ENCODE peak calls at places on chromosomes 5 and 9, in ten cellular contexts. C, O, B, E, N, T, W, Z, U and R are unnamed samples.

GRCh38 chr5:94777163-94777885 is 158.9 kb downstream of the SLF1 start:
- DNase-seq in W (no peak), B (no peak), Z (no peak), N (no peak), E (no peak), U (no peak), C (no peak), T (no peak), O (no peak), R (no peak)

GRCh38 chr5:43233946-43234345 is 41.9 kb downstream of the NIM1K start:
- DNase-seq in B (no peak), O (no peak), E (no peak), N (no peak), T (no peak), C (no peak), Z (no peak), W (no peak), U (no peak), R (no peak)

GRCh38 chr5:65037845-65038815 is 269.4 kb downstream of the CWC27 start:
- DNase-seq in O (peak), E (no peak), Z (peak), B (peak), U (no peak), W (peak), T (peak), N (no peak), C (no peak), R (no peak)

GRCh38 chr5:55568629-55569512 is 34.1 kb upstream of the PLPP1 start:
- DNase-seq in N (no peak), E (no peak), W (no peak), O (no peak), U (no peak), T (no peak), Z (peak), C (no peak), B (no peak), R (no peak)

GRCh38 chr5:179373961-179374505 is 28.8 kb upstream of the ADAMTS2 start:
- DNase-seq in B (no peak), Z (no peak), E (no peak), C (peak), W (peak), N (no peak), U (peak), T (no peak), O (no peak), R (no peak)

GRCh38 chr5:72353046-72353445 is 32.9 kb downstream of the PTCD2 start:
- DNase-seq in B (no peak), C (no peak), N (no peak), W (no peak), O (no peak), Z (no peak), U (no peak), E (no peak), T (no peak), R (no peak)

GRCh38 chr5:157516626-157517325 is 56.8 kb downstream of the NIPAL4 start:
- DNase-seq in U (no peak), O (peak), Z (no peak), E (peak), T (peak), C (no peak), B (no peak), N (peak), W (no peak), R (peak)

GRCh38 chr5:104611419-104611818 is 1048.8 kb upstream of the NUDT12 start:
- DNase-seq in E (no peak), C (no peak), O (no peak), T (no peak), N (no peak), Z (no peak), W (no peak), U (no peak), B (no peak), R (no peak)

GRCh38 chr5:151451626-151452520 is 4.5 kb downstream of the SLC36A1 start:
- DNase-seq in N (no peak), T (no peak), E (no peak), C (no peak), U (peak), W (no peak), Z (peak), B (peak), O (peak), R (peak)

GRCh38 chr5:125928663-125929062 is 494.5 kb upstream of the GRAMD2B start:
- DNase-seq in T (no peak), B (no peak), U (no peak), W (no peak), Z (no peak), N (no peak), C (no peak), E (no peak), O (no peak), R (no peak)

GRCh38 chr5:117652001-117652639 is 1077.5 kb upstream of the SEMA6A start:
- DNase-seq in W (no peak), B (no peak), Z (no peak), U (no peak), N (no peak), O (no peak), T (no peak), E (no peak), C (no peak), R (no peak)

GRCh38 chr5:17679597-17680187 is 45.4 kb downstream of the TAF11L14 start:
- DNase-seq in T (no peak), C (no peak), U (no peak), B (no peak), O (no peak), N (no peak), E (no peak), W (no peak), Z (no peak), R (no peak)

GRCh38 chr5:175531361-175531760 is 53.0 kb downstream of the SFXN1 start:
- DNase-seq in C (no peak), Z (no peak), B (no peak), U (no peak), T (no peak), E (no peak), N (no peak), W (no peak), O (no peak), R (no peak)

GRCh38 chr5:11166906-11167305 is 405.9 kb upstream of the DAP start:
- DNase-seq in O (no peak), W (no peak), B (no peak), C (no peak), U (no peak), Z (no peak), T (no peak), E (no peak), N (no peak), R (no peak)

GRCh38 chr5:124007675-124008398 is 495.9 kb downstream of the CSNK1G3 start:
- DNase-seq in T (no peak), U (no peak), C (no peak), O (no peak), B (no peak), N (no peak), W (no peak), Z (no peak), E (no peak), R (no peak)

GRCh38 chr5:10617103-10617502 is 53.2 kb downstream of the ANKRD33B start:
- DNase-seq in W (no peak), T (no peak), U (no peak), C (no peak), O (no peak), B (no peak), E (no peak), N (no peak), Z (no peak), R (no peak)

GRCh38 chr5:167895899-167896659 is 395.4 kb upstream of the WWC1 start:
- DNase-seq in Z (no peak), N (no peak), U (no peak), C (no peak), W (no peak), O (no peak), E (no peak), B (no peak), T (no peak), R (no peak)

GRCh38 chr9:20593551-20593950 is 28.7 kb downstream of the MLLT3 start:
- DNase-seq in T (no peak), Z (no peak), C (no peak), U (no peak), N (no peak), O (no peak), E (no peak), W (no peak), B (no peak), R (no peak)

GRCh38 chr9:93558503-93558902 is 17.9 kb upstream of the PHF2 start:
- DNase-seq in Z (no peak), B (no peak), E (no peak), C (peak), O (no peak), T (no peak), N (no peak), U (no peak), W (no peak), R (no peak)

GRCh38 chr9:120868339-120868675 is 8.7 kb downstream of the PHF19 start:
- DNase-seq in N (no peak), T (no peak), E (no peak), W (no peak), U (no peak), Z (no peak), O (no peak), B (no peak), C (no peak), R (no peak)

GRCh38 chr9:107361816-107362215 is 78.7 kb downstream of the RAD23B start:
- DNase-seq in E (no peak), O (no peak), C (no peak), Z (no peak), B (no peak), W (no peak), U (no peak), T (no peak), N (no peak), R (no peak)

DNA sequence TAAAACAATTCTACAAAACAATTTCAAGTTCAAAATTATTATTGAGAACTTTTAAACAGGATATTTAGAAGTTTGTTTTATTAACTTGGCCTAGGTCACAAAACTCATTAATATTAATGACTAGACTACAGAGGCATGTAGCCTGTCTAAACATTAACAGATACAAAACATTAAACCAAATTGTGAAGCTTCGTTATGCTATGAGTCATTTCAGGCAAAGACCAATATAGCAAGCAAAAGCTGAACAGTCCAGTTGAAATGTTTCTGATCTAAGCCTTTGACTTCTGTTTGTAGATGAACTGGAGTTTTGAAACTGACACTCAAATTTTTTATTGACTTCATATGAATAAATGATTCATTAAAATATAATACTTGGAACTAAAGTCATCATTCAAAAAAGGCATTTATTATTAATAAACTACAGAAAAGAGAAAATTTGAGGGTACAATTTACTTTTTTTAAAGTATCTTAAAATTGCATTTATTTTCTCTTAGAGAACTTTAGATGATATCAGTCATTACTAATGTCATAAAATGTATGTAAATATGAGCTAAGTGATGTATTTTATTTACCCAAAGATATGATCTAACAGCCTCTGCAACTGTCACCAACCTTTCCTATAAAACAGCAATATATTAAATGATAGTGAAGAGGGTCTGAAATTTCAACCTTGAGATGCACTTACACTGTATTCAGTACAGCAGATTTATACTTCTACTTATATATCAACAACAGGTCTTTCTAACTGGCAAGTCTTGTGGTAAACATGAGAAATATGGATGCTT is 188.8 kb downstream of the COMMD10 start:
- DNase-seq in U (no peak), E (no peak), C (no peak), W (no peak), N (no peak), Z (no peak), T (no peak), B (no peak), O (no peak), R (no peak)
- TF ChIP-seq POLR2A in U (no peak), E (no peak), C (no peak), W (no peak), N (no peak), Z (no peak), T (no peak), B (no peak), O (no peak), R (no peak)

GRCh38 chr5:177405312-177405711 is 4.1 kb downstream of the F12 start:
- DNase-seq in W (no peak), N (no peak), U (no peak), C (no peak), B (no peak), T (no peak), E (no peak), Z (no peak), O (no peak), R (no peak)

GRCh38 chr5:177404641-177405134 is 4.2 kb upstream of the PFN3 start:
- DNase-seq in T (no peak), U (no peak), W (no peak), Z (no peak), E (no peak), B (no peak), C (peak), N (no peak), O (no peak), R (no peak)

GRCh38 chr5:177402271-177403043 is 2.0 kb upstream of the PFN3 start:
- DNase-seq in C (peak), B (no peak), O (peak), W (peak), Z (no peak), E (peak), T (no peak), U (peak), N (no peak), R (no peak)

GRCh38 chr5:177403194-177403825 is 2.8 kb upstream of the PFN3 start:
- DNase-seq in N (no peak), B (no peak), O (peak), U (peak), E (no peak), C (no peak), W (peak), T (no peak), Z (no peak), R (no peak)

DNA sequence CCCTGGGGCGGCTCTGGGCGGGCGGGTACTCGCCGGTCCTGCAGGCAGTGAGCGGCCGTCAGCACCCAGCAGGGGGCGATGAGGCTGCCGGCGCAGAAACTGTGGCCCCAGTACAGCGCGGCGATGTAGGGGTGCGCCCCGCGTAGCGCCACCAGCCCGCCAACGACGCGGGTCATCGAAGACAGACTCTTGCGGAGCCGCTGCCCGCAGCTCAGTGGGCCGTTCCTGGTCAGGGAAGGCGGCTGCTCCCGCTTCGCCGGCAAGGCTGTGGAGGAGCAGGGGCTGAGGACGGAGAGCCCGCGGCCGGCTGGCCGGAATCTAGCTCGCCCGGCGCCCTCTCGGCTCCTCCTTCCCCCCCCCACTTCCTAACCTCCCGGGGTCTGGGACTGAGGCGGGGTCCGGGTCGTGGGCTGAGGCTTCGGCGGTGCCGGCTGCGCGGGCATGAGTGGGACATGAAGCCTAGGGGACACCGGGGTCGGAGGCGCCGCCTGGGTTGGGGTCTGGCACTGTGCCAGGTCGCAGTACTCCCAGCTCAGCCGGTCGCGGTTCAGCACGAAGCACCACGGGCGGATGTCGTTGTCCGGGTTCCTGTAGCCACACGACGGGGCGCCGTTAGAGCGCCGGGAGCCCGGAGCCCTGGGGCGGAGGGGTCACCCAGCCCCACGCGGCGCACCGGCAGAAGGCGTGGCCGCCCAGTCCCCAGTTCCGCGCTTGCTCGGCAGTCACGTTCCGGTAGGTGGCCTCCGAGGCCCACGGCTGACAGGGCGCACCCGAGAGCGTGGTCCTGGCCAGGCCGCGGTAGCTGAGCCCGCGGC is 3.6 kb upstream of the PFN3 start:
- DNase-seq in C (peak), Z (peak), U (peak), B (no peak), E (peak), T (peak), O (peak), N (peak), W (peak), R (peak)
- TF ChIP-seq POLR2A in C (no peak), Z (peak), U (no peak), B (no peak), E (no peak), T (no peak), O (peak), N (no peak), W (no peak), R (peak)

GRCh38 chr5:89042746-89043145 is 159.8 kb upstream of the MEF2C start:
- DNase-seq in Z (no peak), W (no peak), E (no peak), C (no peak), O (no peak), N (no peak), B (no peak), U (no peak), T (no peak), R (no peak)
- TF ChIP-seq POLR2A in Z (no peak), W (no peak), E (no peak), C (no peak), O (no peak), N (no peak), B (no peak), U (no peak), T (no peak), R (no peak)

GRCh38 chr5:59486508-59486907 is 407.0 kb downstream of the PDE4D start:
- DNase-seq in E (no peak), B (no peak), U (no peak), O (no peak), N (no peak), Z (no peak), T (no peak), W (no peak), C (no peak), R (no peak)
- TF ChIP-seq POLR2A in E (no peak), B (no peak), U (no peak), O (no peak), N (no peak), Z (no peak), T (no peak), W (no peak), C (no peak), R (no peak)

DNA sequence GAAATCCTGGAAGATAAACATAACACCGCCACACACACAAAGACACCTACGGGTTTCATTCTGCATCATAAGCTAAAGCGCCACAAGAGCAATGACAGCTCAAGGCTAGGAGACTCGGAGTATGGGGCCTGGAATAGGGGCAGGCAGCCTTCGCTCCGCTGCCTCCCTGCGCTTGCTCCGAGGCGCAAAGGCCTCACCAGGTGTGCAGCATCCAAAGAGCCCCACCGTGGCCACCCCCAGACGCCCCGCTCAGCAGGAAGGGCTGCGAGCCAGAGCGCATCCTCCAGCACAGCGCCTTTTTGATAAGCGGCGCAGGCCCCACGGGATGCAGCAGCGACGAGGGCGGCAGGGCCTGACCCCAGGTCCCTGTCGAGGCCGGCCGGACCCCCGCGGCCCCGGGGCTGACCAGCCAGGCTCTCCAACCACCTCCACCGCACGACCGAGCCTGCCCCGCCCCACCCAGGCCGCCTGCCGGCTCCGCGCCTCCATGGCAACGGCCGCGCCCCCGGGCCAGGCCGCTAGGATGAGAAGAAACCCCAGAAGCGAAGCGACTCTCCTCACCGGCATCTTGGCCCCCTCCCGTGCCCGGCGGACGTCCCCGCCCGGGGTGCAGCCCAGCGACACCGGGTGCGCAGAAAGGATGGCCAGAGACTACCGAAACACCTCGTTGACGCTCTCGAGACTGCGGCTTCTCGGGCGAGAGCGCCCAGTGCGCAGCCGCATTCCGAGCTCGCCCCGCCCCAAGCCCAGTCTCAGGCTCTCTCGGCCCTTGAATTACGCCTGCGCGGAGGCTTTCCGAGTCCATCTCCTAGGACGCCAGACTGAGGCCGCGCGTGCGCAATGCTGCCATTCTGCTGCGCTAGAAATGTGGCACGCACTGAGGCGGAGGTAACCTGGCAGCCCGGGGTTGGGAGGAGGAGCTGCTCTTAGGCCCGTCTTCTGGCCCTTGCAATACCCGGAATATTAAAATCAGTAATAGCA is at the start of gene KIF3A:
- DNase-seq in U (peak), Z (peak), B (peak), C (peak), N (peak), T (peak), O (peak), W (peak), E (peak), R (peak)
- TF ChIP-seq POLR2A in U (no peak), Z (peak), B (peak), C (no peak), N (peak), T (peak), O (peak), W (no peak), E (no peak), R (peak)

DNA sequence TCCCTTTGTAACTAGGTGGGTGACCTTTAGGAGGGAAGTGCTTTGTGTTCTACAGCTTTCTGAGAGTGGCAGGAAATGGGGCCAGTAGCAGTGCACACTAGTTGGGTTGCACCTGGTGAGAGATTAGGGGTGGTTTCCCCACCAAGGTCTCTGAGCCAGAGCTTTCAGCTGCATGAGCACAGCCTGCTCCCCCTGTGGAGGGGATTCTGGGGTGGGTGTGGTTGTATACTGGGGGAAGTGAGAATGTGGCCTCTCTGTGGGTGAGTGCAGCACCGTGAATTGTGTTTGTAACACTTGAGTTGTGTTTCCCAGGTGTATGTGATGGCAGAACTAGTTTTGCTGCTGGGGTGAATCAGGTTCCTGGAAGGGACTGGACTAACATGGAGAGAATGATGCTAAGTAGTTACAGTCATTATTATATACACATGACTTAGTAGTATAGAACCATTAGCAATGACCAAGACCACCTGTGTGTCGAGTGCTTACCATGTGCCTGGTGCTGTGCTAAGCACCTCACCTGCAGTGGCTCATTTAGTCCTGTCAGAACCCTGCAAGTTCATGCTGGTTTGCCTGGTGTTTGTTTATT is 11.8 kb upstream of the CXXC5 start:
- DNase-seq in U (peak), B (no peak), C (no peak), E (no peak), Z (peak), W (peak), T (no peak), N (no peak), O (no peak), R (no peak)
- TF ChIP-seq POLR2A in U (no peak), B (no peak), C (no peak), E (no peak), Z (no peak), W (no peak), T (no peak), N (no peak), O (no peak), R (no peak)